ENCODE peak calls at places on chromosome 19, in seven cellular contexts. V, A, F, G, M, L and W are unnamed samples.

GRCh38 chr19:13881692-13882418 is 4.9 kb downstream of the NANOS3 start:
- DNase-seq in A (peak), F (no peak), M (peak), L (no peak), V (no peak), G (peak), W (no peak)

GRCh38 chr19:317710-318508 is 26.7 kb downstream of the MIER2 start:
- DNase-seq in A (no peak), L (no peak), F (no peak), M (no peak), V (no peak), G (no peak), W (no peak)

GRCh38 chr19:47613165-47614146 is 4.5 kb downstream of the BICRA start:
- DNase-seq in L (peak), F (no peak), V (peak), G (peak), A (peak), M (peak), W (peak)

GRCh38 chr19:13040232-13040915 is 45.1 kb downstream of the NFIX start:
- DNase-seq in M (no peak), L (no peak), F (no peak), G (no peak), A (no peak), V (no peak), W (no peak)

GRCh38 chr19:3665681-3666544 is 34.4 kb downstream of the PIP5K1C start:
- DNase-seq in L (no peak), V (peak), M (peak), A (no peak), F (no peak), G (no peak), W (peak)

GRCh38 chr19:768424-768823 is 17.5 kb downstream of the MISP start:
- DNase-seq in L (peak), G (no peak), V (no peak), M (peak), A (peak), F (no peak), W (no peak)

GRCh38 chr19:30799854-30800755 is 427.9 kb downstream of the ZNF536 start:
- DNase-seq in V (peak), A (no peak), G (peak), L (no peak), F (peak), M (peak), W (peak)

GRCh38 chr19:5692785-5693194 is 2.7 kb downstream of the RPL36 start:
- DNase-seq in V (peak), A (no peak), F (no peak), L (no peak), M (peak), G (no peak), W (no peak)

GRCh38 chr19:43439183-43440063 is 24.7 kb downstream of the TEX101 start:
- DNase-seq in F (no peak), M (no peak), A (no peak), V (no peak), G (no peak), L (no peak), W (no peak)

GRCh38 chr19:41264581-41265375 is 606 bp downstream of the HNRNPUL1 start:
- DNase-seq in F (no peak), A (peak), G (peak), V (peak), L (no peak), M (peak), W (no peak)

GRCh38 chr19:16587031-16588023 is 15.1 kb upstream of the SLC35E1 start:
- DNase-seq in V (no peak), G (peak), L (no peak), F (no peak), A (peak), M (peak), W (no peak)

GRCh38 chr19:49767380-49767779 is 579 bp downstream of the AP2A1 start:
- DNase-seq in L (no peak), V (no peak), M (peak), A (no peak), F (no peak), G (peak), W (no peak)

GRCh38 chr19:12772323-12772722 is 3.0 kb downstream of the HOOK2 start:
- DNase-seq in F (no peak), L (no peak), M (no peak), G (no peak), V (no peak), A (no peak), W (no peak)

GRCh38 chr19:51702103-51702753 is 9.1 kb downstream of the SPACA6 start:
- DNase-seq in M (peak), L (peak), V (peak), A (peak), F (peak), G (peak), W (no peak)

GRCh38 chr19:2719910-2720776 is 1.0 kb downstream of the DIRAS1 start:
- DNase-seq in M (peak), A (peak), F (no peak), L (no peak), G (peak), V (peak), W (no peak)

GRCh38 chr19:47489072-47489914 is 5.3 kb upstream of the KPTN start:
- DNase-seq in L (no peak), F (no peak), M (no peak), G (no peak), A (no peak), V (no peak), W (no peak)

GRCh38 chr19:19107663-19108062 is 30.6 kb downstream of the TMEM161A start:
- DNase-seq in F (no peak), V (peak), M (no peak), L (no peak), G (peak), A (no peak), W (no peak)

GRCh38 chr19:44694184-44694579 is 4.8 kb upstream of the CEACAM16 start:
- DNase-seq in F (no peak), A (no peak), V (no peak), M (no peak), L (no peak), G (peak), W (no peak)

GRCh38 chr19:35720648-35721047 is 2.8 kb downstream of the KMT2B start:
- DNase-seq in F (no peak), M (no peak), V (no peak), G (no peak), A (no peak), L (no peak), W (no peak)
- H4K8ac ChIP-seq in F (no peak), M (no peak), V (no peak), G (no peak), A (no peak), L (no peak), W (no peak)

GRCh38 chr19:40174087-40174486 is 17.1 kb upstream of the MAP3K10 start:
- DNase-seq in A (no peak), G (no peak), L (no peak), F (no peak), V (no peak), M (no peak), W (no peak)

GRCh38 chr19:40178756-40179155 is 12.5 kb upstream of the MAP3K10 start:
- DNase-seq in F (no peak), L (peak), M (no peak), A (no peak), G (no peak), V (no peak), W (no peak)

GRCh38 chr19:40175820-40176219 is 15.4 kb upstream of the MAP3K10 start:
- DNase-seq in L (no peak), F (no peak), A (no peak), V (no peak), M (no peak), G (no peak), W (no peak)

GRCh38 chr19:40177286-40178070 is 13.7 kb upstream of the MAP3K10 start:
- DNase-seq in G (no peak), L (peak), A (no peak), M (no peak), V (no peak), F (no peak), W (no peak)
- H4K8ac ChIP-seq in G (no peak), L (no peak), A (no peak), M (no peak), V (no peak), F (no peak), W (no peak)

GRCh38 chr19:55340784-55341147 is 1.1 kb downstream of the KMT5C start:
- DNase-seq in A (no peak), F (no peak), G (no peak), V (peak), M (peak), L (no peak), W (no peak)
- H4K8ac ChIP-seq in A (no peak), F (peak), G (no peak), V (no peak), M (no peak), L (peak), W (no peak)

GRCh38 chr19:54179921-54180452 is 7.0 kb upstream of the TMC4 start:
- DNase-seq in G (peak), L (peak), M (peak), V (peak), F (peak), A (peak), W (peak)
- H4K8ac ChIP-seq in G (no peak), L (no peak), M (no peak), V (no peak), F (no peak), A (no peak), W (no peak)

DNA sequence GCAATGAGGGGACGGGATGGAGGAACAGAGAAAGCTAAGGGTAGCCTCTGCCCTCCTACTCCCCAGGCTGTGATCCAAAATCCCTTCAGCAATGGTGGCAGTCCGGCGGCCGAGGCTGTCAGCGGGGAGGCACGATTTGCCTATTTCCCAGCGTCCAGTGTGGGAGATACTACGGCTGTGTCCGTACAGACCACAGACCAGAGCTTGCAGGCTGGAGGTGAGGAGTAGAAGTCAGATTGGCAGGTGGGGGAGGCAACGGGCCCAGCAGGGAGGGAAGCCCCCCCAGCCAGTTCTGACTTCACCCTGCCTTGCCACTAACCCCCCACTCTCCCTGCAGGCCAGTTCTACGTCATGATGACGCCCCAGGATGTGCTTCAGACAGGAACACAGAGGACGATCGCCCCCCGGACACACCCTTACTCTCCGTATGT is 1.6 kb downstream of the USF2 start:
- DNase-seq in M (no peak), L (no peak), A (no peak), F (no peak), V (no peak), G (no peak), W (no peak)
- H4K8ac ChIP-seq in M (no peak), L (no peak), A (no peak), F (no peak), V (no peak), G (no peak), W (peak)

DNA sequence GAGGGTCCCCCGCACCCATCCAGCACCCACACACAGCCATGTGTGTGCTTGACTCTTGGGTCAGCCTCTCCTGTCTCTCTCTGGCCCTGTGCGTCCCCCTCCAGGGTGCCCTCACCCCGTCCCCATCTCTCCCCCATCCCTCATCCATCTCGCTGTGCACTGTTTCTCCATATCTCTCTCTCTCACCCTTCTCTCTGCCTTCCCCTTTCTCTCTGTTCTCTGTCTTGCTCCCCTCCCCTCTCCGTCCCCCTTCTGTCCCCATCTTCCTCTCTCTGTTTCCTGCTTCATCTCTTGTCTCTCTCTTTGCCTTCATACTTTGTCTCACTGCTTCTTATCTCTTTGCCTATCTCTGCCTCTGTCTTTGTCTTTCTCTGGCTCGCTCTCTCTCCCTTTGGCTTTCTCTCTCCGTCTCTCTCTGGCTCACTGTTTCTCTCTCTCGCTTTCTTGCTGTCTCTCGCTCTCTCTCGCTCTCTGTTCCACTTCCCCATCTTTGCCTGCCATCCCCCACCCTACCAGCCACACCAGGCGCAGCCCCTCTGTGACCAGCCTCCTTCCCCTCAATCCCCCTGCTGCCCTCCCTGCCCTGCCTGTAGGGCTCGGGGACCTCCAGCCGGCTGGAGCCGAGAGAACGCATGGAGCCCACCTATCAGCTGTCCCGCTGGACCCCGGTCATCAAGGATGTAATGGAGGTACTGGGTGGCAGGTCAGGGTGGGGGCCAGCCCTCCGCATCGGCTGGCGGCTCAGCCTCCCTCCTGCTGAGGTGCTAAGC is 8.9 kb downstream of the STXBP2 start:
- DNase-seq in F (no peak), M (no peak), A (no peak), L (no peak), V (no peak), G (peak), W (no peak)
- H4K8ac ChIP-seq in F (peak), M (no peak), A (no peak), L (no peak), V (no peak), G (no peak), W (no peak)

GRCh38 chr19:33248104-33248503 is 22.5 kb upstream of the SLC7A10 start:
- DNase-seq in A (no peak), L (no peak), M (no peak), G (no peak), F (no peak), V (no peak), W (no peak)

GRCh38 chr19:33248553-33248953 is 22.9 kb upstream of the SLC7A10 start:
- DNase-seq in A (no peak), V (no peak), F (no peak), L (peak), G (no peak), M (no peak), W (no peak)

GRCh38 chr19:33246729-33247440 is 21.2 kb upstream of the SLC7A10 start:
- DNase-seq in M (no peak), L (no peak), A (no peak), G (no peak), V (no peak), F (no peak), W (no peak)

GRCh38 chr19:33245948-33246728 is 20.5 kb upstream of the SLC7A10 start:
- DNase-seq in A (no peak), M (no peak), V (no peak), G (peak), L (no peak), F (no peak), W (no peak)

DNA sequence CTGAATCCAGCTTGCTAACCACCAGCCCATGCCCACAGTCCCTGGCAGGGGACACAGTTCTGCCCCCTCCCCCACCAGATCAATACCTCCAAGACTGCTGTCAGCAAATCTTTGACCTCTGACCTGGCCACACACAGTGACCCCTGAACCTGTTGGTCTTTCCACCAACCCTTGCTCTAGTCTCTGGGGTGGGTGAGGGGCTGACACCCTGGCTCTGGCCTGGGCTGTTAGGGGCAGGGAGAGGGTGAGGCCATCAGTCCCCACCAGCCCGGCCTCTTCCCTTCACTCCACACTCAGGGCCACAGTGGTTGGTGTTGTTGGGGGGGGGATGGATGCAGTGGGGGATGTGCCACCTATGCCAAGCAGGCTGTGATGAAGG is 21.8 kb upstream of the SLC7A10 start:
- DNase-seq in G (no peak), V (no peak), M (no peak), F (no peak), A (no peak), L (no peak), W (no peak)
- H4K8ac ChIP-seq in G (no peak), V (no peak), M (no peak), F (no peak), A (no peak), L (no peak), W (no peak)

GRCh38 chr19:11446652-11447301 is 11.3 kb downstream of the PRKCSH start:
- DNase-seq in G (peak), V (peak), F (no peak), M (peak), L (no peak), A (no peak), W (no peak)

GRCh38 chr19:11444059-11444458 is 8.6 kb downstream of the PRKCSH start:
- DNase-seq in G (no peak), A (no peak), M (no peak), V (no peak), L (no peak), F (no peak), W (no peak)

GRCh38 chr19:11447347-11448262 is 12.2 kb downstream of the PRKCSH start:
- DNase-seq in F (no peak), V (no peak), G (no peak), L (no peak), M (no peak), A (no peak), W (no peak)

GRCh38 chr19:11446271-11446651 is 10.8 kb downstream of the PRKCSH start:
- DNase-seq in L (no peak), G (no peak), F (no peak), V (peak), A (no peak), M (no peak), W (no peak)

DNA sequence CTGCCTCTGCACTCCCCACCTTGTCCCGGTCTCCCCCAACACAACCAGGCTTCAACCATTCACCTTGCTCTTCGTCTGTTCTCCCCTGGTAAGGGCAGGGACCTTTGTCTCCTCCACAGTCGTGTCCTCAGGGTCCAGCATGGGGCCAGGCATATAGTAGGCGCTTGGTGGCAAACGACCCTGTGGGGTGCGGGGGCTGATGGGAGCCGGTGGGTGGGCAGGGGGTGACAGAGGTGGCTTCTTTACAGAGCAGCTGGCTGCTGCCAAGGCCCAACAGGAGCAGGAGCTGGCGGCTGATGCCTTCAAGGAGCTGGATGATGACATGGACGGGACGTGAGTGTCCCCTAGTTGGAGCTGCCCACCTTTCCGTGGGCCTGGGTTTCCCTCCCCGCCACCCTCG is 9.7 kb downstream of the PRKCSH start:
- DNase-seq in L (no peak), G (no peak), A (no peak), M (no peak), V (no peak), F (no peak), W (no peak)
- H4K8ac ChIP-seq in L (no peak), G (no peak), A (no peak), M (no peak), V (no peak), F (no peak), W (no peak)

GRCh38 chr19:38219221-38219620 is 4.8 kb downstream of the DPF1 start:
- DNase-seq in F (no peak), V (no peak), G (no peak), L (no peak), M (no peak), A (no peak), W (no peak)
- H4K8ac ChIP-seq in F (no peak), V (no peak), G (no peak), L (no peak), M (no peak), A (no peak), W (no peak)

DNA sequence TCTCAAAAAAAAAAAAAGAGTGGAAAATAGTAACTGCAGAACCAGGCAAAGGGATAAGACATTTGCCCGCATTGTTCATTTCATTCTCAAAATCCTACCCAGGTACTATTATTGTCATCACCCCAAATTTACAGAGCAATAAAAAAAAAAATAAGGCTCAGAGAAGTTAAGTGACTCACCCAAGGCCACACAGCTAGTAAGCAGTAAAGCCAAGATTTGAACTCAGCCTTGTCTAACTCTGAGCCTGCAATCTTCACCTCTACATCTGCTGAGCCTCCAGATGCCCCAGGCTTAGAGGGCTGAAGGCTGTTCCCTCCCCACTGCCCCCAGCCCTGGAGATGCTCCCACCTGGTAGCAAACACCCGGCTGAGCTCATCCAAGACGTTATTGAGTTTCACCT is 61.0 kb downstream of the UNC13A start:
- DNase-seq in M (no peak), F (no peak), A (no peak), G (no peak), V (no peak), L (no peak), W (no peak)
- H4K8ac ChIP-seq in M (no peak), F (no peak), A (no peak), G (no peak), V (no peak), L (no peak), W (no peak)